ENCODE peak calls at places on chromosomes 2 and 18, in ten cellular contexts. D is activated naive CD8-positive, alpha-beta T cell treated with anti-CD3 and anti-CD28 coated beads, Interleukin-2, amount 50 U/mL, for 24 hours; P is heart left ventricle; J is activated CD4-positive, alpha-beta T cell treated with anti-CD3 and anti-CD28 coated beads, Interleukin-2, amount 50 U/mL, for 4 hours; H is CD8-positive, alpha-beta memory T cell; B is stimulated activated CD4-positive, alpha-beta T cell treated with anti-CD3 and anti-CD28 coated beads, Interleukin-2, amount 100 ng/mL, for 48 hours; S is nephron progenitor cell; R is ELR; T is naive thymus-derived CD4-positive, alpha-beta T cell; K is activated T-helper 1 cell treated with Interleukin-2 at 50 U/mL for 16 hours. Z is an unnamed sample.

GRCh38 chr2:46275995-46276394 is 21.2 kb upstream of the EPAS1 start:
- DNase-seq in D (peak), P (peak), J (no peak), H (no peak), B (no peak), S (peak), R (peak), T (no peak), K (no peak), Z (no peak)

GRCh38 chr18:408367-408766 is 92.1 kb downstream of the COLEC12 start:
- DNase-seq in D (no peak), P (no peak), J (no peak), H (no peak), B (no peak), S (no peak), R (no peak), T (no peak), K (no peak), Z (no peak)

GRCh38 chr2:165633431-165633830 is 160.6 kb downstream of the GALNT3 start:
- DNase-seq in D (no peak), P (no peak), J (no peak), H (no peak), B (no peak), S (no peak), R (no peak), T (no peak), K (no peak), Z (no peak)

GRCh38 chr2:134089454-134089853 is 164.4 kb upstream of the MGAT5 start:
- DNase-seq in D (no peak), P (no peak), J (no peak), H (no peak), B (no peak), S (no peak), R (no peak), T (no peak), K (no peak), Z (no peak)

GRCh38 chr2:130355578-130356431 is at the start of gene PTPN18:
- DNase-seq in D (peak), P (peak), J (peak), H (peak), B (peak), S (peak), R (peak), T (peak), K (peak), Z (peak)

GRCh38 chr18:57088883-57089282 is 58.0 kb upstream of the BOD1L2 start:
- DNase-seq in D (no peak), P (no peak), J (no peak), H (no peak), B (no peak), S (no peak), R (no peak), T (no peak), K (no peak), Z (no peak)

GRCh38 chr2:37612382-37612781 is 59.1 kb downstream of the CDC42EP3 start:
- DNase-seq in D (no peak), P (no peak), J (no peak), H (no peak), B (no peak), S (no peak), R (no peak), T (no peak), K (no peak), Z (no peak)

GRCh38 chr2:110869472-110870446 is 137.4 kb downstream of the ACOXL start:
- DNase-seq in D (no peak), P (no peak), J (no peak), H (no peak), B (no peak), S (no peak), R (peak), T (no peak), K (no peak), Z (no peak)

GRCh38 chr18:61272793-61273192 is 60.4 kb upstream of the CDH20 start:
- DNase-seq in D (no peak), P (no peak), J (no peak), H (no peak), B (no peak), S (no peak), R (no peak), T (no peak), K (no peak), Z (no peak)

GRCh38 chr2:9735335-9735734 is 104.5 kb upstream of the YWHAQ start:
- DNase-seq in D (no peak), P (no peak), J (no peak), H (no peak), B (no peak), S (no peak), R (no peak), T (no peak), K (peak), Z (no peak)

GRCh38 chr18:12906119-12906518 is 22.1 kb upstream of the PTPN2 start:
- DNase-seq in D (no peak), P (no peak), J (no peak), H (no peak), B (no peak), S (no peak), R (no peak), T (no peak), K (no peak), Z (no peak)

GRCh38 chr2:228600265-228600664 is 418.8 kb upstream of the SPHKAP start:
- DNase-seq in D (no peak), P (no peak), J (no peak), H (no peak), B (no peak), S (no peak), R (peak), T (no peak), K (no peak), Z (no peak)

GRCh38 chr2:37652199-37652640 is 19.2 kb downstream of the CDC42EP3 start:
- DNase-seq in D (no peak), P (peak), J (no peak), H (no peak), B (no peak), S (no peak), R (peak), T (no peak), K (no peak), Z (no peak)

GRCh38 chr2:234836251-234836650 is 115.6 kb upstream of the SH3BP4 start:
- DNase-seq in D (no peak), P (no peak), J (no peak), H (no peak), B (no peak), S (no peak), R (no peak), T (no peak), K (no peak), Z (no peak)

GRCh38 chr2:195364015-195364965 is 292.7 kb upstream of the SLC39A10 start:
- DNase-seq in D (no peak), P (no peak), J (no peak), H (no peak), B (no peak), S (no peak), R (peak), T (no peak), K (no peak), Z (no peak)

GRCh38 chr2:234453216-234453615 is 43.7 kb downstream of the ARL4C start:
- DNase-seq in D (no peak), P (no peak), J (no peak), H (no peak), B (no peak), S (no peak), R (no peak), T (peak), K (no peak), Z (no peak)

GRCh38 chr2:165576409-165576808 is 106.9 kb downstream of the CSRNP3 start:
- DNase-seq in D (no peak), P (no peak), J (no peak), H (no peak), B (no peak), S (no peak), R (no peak), T (no peak), K (no peak), Z (no peak)

GRCh38 chr2:217049376-217049775 is 189.5 kb upstream of the TNP1 start:
- DNase-seq in D (no peak), P (no peak), J (no peak), H (no peak), B (no peak), S (no peak), R (no peak), T (no peak), K (no peak), Z (no peak)

GRCh38 chr2:15782769-15783294 is 157.5 kb upstream of the MYCN start:
- DNase-seq in D (no peak), P (no peak), J (no peak), H (no peak), B (no peak), S (no peak), R (no peak), T (no peak), K (no peak), Z (no peak)

GRCh38 chr2:101420623-101421022 is 33.3 kb upstream of the CREG2 start:
- DNase-seq in D (no peak), P (no peak), J (no peak), H (no peak), B (no peak), S (no peak), R (no peak), T (no peak), K (no peak), Z (no peak)

GRCh38 chr2:32832821-32833220 is 113.9 kb upstream of the LTBP1 start:
- DNase-seq in D (no peak), P (no peak), J (no peak), H (no peak), B (no peak), S (no peak), R (peak), T (no peak), K (no peak), Z (no peak)

GRCh38 chr2:71702071-71702970 is 249.0 kb downstream of the DYSF start:
- DNase-seq in D (no peak), P (no peak), J (no peak), H (no peak), B (no peak), S (no peak), R (no peak), T (no peak), K (no peak), Z (no peak)

GRCh38 chr2:28357948-28358667 is 34.5 kb upstream of the FOSL2 start:
- DNase-seq in D (no peak), P (no peak), J (no peak), H (no peak), B (no peak), S (no peak), R (no peak), T (no peak), K (no peak), Z (no peak)

GRCh38 chr18:31649894-31650719 is 34.3 kb downstream of the B4GALT6 start:
- DNase-seq in D (no peak), P (no peak), J (no peak), H (no peak), B (no peak), S (no peak), R (no peak), T (no peak), K (no peak), Z (no peak)

GRCh38 chr2:130187268-130187667 is 5.2 kb downstream of the MZT2B start:
- DNase-seq in D (no peak), P (no peak), J (no peak), H (no peak), B (no peak), S (no peak), R (no peak), T (no peak), K (no peak), Z (no peak)

GRCh38 chr2:36352024-36352398 is 3.6 kb upstream of the CRIM1 start:
- DNase-seq in D (no peak), P (no peak), J (no peak), H (peak), B (no peak), S (peak), R (peak), T (no peak), K (no peak), Z (no peak)

GRCh38 chr2:26670171-26670570 is 22.4 kb upstream of the KCNK3 start:
- DNase-seq in D (no peak), P (no peak), J (no peak), H (no peak), B (no peak), S (no peak), R (peak), T (no peak), K (no peak), Z (no peak)

GRCh38 chr2:172423120-172423519 is 4.3 kb upstream of the ITGA6 start:
- DNase-seq in D (no peak), P (no peak), J (no peak), H (no peak), B (no peak), S (no peak), R (no peak), T (no peak), K (no peak), Z (no peak)

GRCh38 chr2:238387376-238387775 is 39.4 kb upstream of the ASB1 start:
- DNase-seq in D (no peak), P (no peak), J (no peak), H (no peak), B (no peak), S (no peak), R (peak), T (no peak), K (no peak), Z (no peak)

GRCh38 chr2:196337618-196337953 is 166.2 kb upstream of the STK17B start:
- DNase-seq in D (no peak), P (no peak), J (no peak), H (no peak), B (no peak), S (no peak), R (no peak), T (no peak), K (no peak), Z (no peak)

GRCh38 chr2:21441442-21441841 is 317.7 kb downstream of the TDRD15 start:
- DNase-seq in D (no peak), P (no peak), J (no peak), H (no peak), B (no peak), S (no peak), R (no peak), T (no peak), K (no peak), Z (no peak)

GRCh38 chr2:133004623-133005022 is 334.6 kb upstream of the LYPD1 start:
- DNase-seq in D (no peak), P (no peak), J (no peak), H (no peak), B (no peak), S (peak), R (no peak), T (no peak), K (no peak), Z (no peak)

GRCh38 chr2:75238670-75239330 is 39.5 kb upstream of the TACR1 start:
- DNase-seq in D (no peak), P (no peak), J (no peak), H (no peak), B (no peak), S (no peak), R (peak), T (no peak), K (no peak), Z (no peak)

GRCh38 chr2:128302744-128303067 is 16.0 kb downstream of the HS6ST1 start:
- DNase-seq in D (no peak), P (peak), J (no peak), H (no peak), B (no peak), S (no peak), R (no peak), T (no peak), K (no peak), Z (no peak)

GRCh38 chr18:40984856-40985255 is 970.2 kb upstream of the PIK3C3 start:
- DNase-seq in D (no peak), P (no peak), J (no peak), H (no peak), B (no peak), S (no peak), R (peak), T (no peak), K (no peak), Z (no peak)

GRCh38 chr2:145034511-145034910 is 514.6 kb upstream of the ZEB2 start:
- DNase-seq in D (no peak), P (no peak), J (no peak), H (no peak), B (no peak), S (no peak), R (no peak), T (no peak), K (no peak), Z (no peak)

Z was measured in nucleus accumbens.